ENCODE peak calls at places on chromosomes 6 and 20, in ten cellular contexts. One of them, this sample, is unnamed.

GRCh38 chr6:102327697-102328227 is 934.3 kb downstream of the GRIK2 start:
- DNase-seq in ureter: no peak
- DNase-seq in substantia nigra: no peak
- DNase-seq in NAMALWA: no peak
- DNase-seq in neural crest cell: no peak
- DNase-seq in GM12892: no peak
- DNase-seq in heart left ventricle: no peak
- DNase-seq in activated CD4-positive, CD25-positive, alpha-beta regulatory T cell treated with anti-CD3 and anti-CD28 coated beads, Interleukin-2, amount 50 U/mL, for 72 hours: no peak
- DNase-seq in HTR-8/SVneo: no peak
- DNase-seq in hypothalamus: no peak
- DNase-seq in this sample: no peak

GRCh38 chr6:52514514-52514913 is 62.3 kb downstream of the TRAM2 start:
- DNase-seq in HTR-8/SVneo: no peak
- DNase-seq in hypothalamus: no peak
- DNase-seq in neural crest cell: no peak
- DNase-seq in ureter: no peak
- DNase-seq in heart left ventricle: no peak
- DNase-seq in NAMALWA: no peak
- DNase-seq in substantia nigra: no peak
- DNase-seq in activated CD4-positive, CD25-positive, alpha-beta regulatory T cell treated with anti-CD3 and anti-CD28 coated beads, Interleukin-2, amount 50 U/mL, for 72 hours: no peak
- DNase-seq in GM12892: no peak
- DNase-seq in this sample: no peak

GRCh38 chr20:35699127-35699913 is at the start of the genes NFS1 and ROMO1:
- DNase-seq in activated CD4-positive, CD25-positive, alpha-beta regulatory T cell treated with anti-CD3 and anti-CD28 coated beads, Interleukin-2, amount 50 U/mL, for 72 hours: peak
- DNase-seq in neural crest cell: peak
- DNase-seq in substantia nigra: peak
- DNase-seq in heart left ventricle: peak
- DNase-seq in ureter: peak
- DNase-seq in hypothalamus: peak
- DNase-seq in HTR-8/SVneo: peak
- DNase-seq in NAMALWA: peak
- DNase-seq in GM12892: peak
- DNase-seq in this sample: peak

GRCh38 chr6:6006428-6007310 is at the start of gene NRN1:
- DNase-seq in NAMALWA: no peak
- DNase-seq in substantia nigra: no peak
- DNase-seq in HTR-8/SVneo: no peak
- DNase-seq in neural crest cell: no peak
- DNase-seq in activated CD4-positive, CD25-positive, alpha-beta regulatory T cell treated with anti-CD3 and anti-CD28 coated beads, Interleukin-2, amount 50 U/mL, for 72 hours: no peak
- DNase-seq in hypothalamus: no peak
- DNase-seq in heart left ventricle: no peak
- DNase-seq in ureter: no peak
- DNase-seq in GM12892: no peak
- DNase-seq in this sample: no peak

GRCh38 chr6:147903931-147904330 is 395.4 kb downstream of the SAMD5 start:
- DNase-seq in heart left ventricle: no peak
- DNase-seq in HTR-8/SVneo: no peak
- DNase-seq in ureter: no peak
- DNase-seq in substantia nigra: no peak
- DNase-seq in NAMALWA: no peak
- DNase-seq in neural crest cell: no peak
- DNase-seq in activated CD4-positive, CD25-positive, alpha-beta regulatory T cell treated with anti-CD3 and anti-CD28 coated beads, Interleukin-2, amount 50 U/mL, for 72 hours: no peak
- DNase-seq in hypothalamus: no peak
- DNase-seq in GM12892: no peak
- DNase-seq in this sample: no peak

GRCh38 chr6:14533446-14533845 is 415.9 kb downstream of the CD83 start:
- DNase-seq in heart left ventricle: no peak
- DNase-seq in ureter: no peak
- DNase-seq in neural crest cell: no peak
- DNase-seq in hypothalamus: no peak
- DNase-seq in GM12892: no peak
- DNase-seq in NAMALWA: no peak
- DNase-seq in HTR-8/SVneo: no peak
- DNase-seq in activated CD4-positive, CD25-positive, alpha-beta regulatory T cell treated with anti-CD3 and anti-CD28 coated beads, Interleukin-2, amount 50 U/mL, for 72 hours: no peak
- DNase-seq in substantia nigra: no peak
- DNase-seq in this sample: no peak

GRCh38 chr20:31679357-31680285 is 41.9 kb downstream of the COX4I2 start:
- DNase-seq in substantia nigra: no peak
- DNase-seq in NAMALWA: no peak
- DNase-seq in activated CD4-positive, CD25-positive, alpha-beta regulatory T cell treated with anti-CD3 and anti-CD28 coated beads, Interleukin-2, amount 50 U/mL, for 72 hours: no peak
- DNase-seq in GM12892: no peak
- DNase-seq in hypothalamus: no peak
- DNase-seq in heart left ventricle: no peak
- DNase-seq in HTR-8/SVneo: no peak
- DNase-seq in neural crest cell: no peak
- DNase-seq in ureter: no peak
- DNase-seq in this sample: no peak

GRCh38 chr20:14344746-14345145 is 7.3 kb upstream of the FLRT3 start:
- DNase-seq in heart left ventricle: no peak
- DNase-seq in hypothalamus: no peak
- DNase-seq in substantia nigra: no peak
- DNase-seq in NAMALWA: no peak
- DNase-seq in HTR-8/SVneo: no peak
- DNase-seq in neural crest cell: no peak
- DNase-seq in ureter: no peak
- DNase-seq in activated CD4-positive, CD25-positive, alpha-beta regulatory T cell treated with anti-CD3 and anti-CD28 coated beads, Interleukin-2, amount 50 U/mL, for 72 hours: no peak
- DNase-seq in GM12892: no peak
- DNase-seq in this sample: no peak

GRCh38 chr20:3082955-3083952 is 1.3 kb downstream of the AVP start:
- DNase-seq in hypothalamus: no peak
- DNase-seq in activated CD4-positive, CD25-positive, alpha-beta regulatory T cell treated with anti-CD3 and anti-CD28 coated beads, Interleukin-2, amount 50 U/mL, for 72 hours: no peak
- DNase-seq in HTR-8/SVneo: no peak
- DNase-seq in ureter: no peak
- DNase-seq in neural crest cell: no peak
- DNase-seq in GM12892: no peak
- DNase-seq in heart left ventricle: no peak
- DNase-seq in substantia nigra: no peak
- DNase-seq in NAMALWA: no peak
- DNase-seq in this sample: no peak

GRCh38 chr6:31497595-31498476 is at the start of gene MICB:
- DNase-seq in hypothalamus: peak
- DNase-seq in neural crest cell: no peak
- DNase-seq in heart left ventricle: peak
- DNase-seq in activated CD4-positive, CD25-positive, alpha-beta regulatory T cell treated with anti-CD3 and anti-CD28 coated beads, Interleukin-2, amount 50 U/mL, for 72 hours: peak
- DNase-seq in GM12892: peak
- DNase-seq in ureter: peak
- DNase-seq in HTR-8/SVneo: peak
- DNase-seq in substantia nigra: no peak
- DNase-seq in NAMALWA: peak
- DNase-seq in this sample: peak

GRCh38 chr6:121838842-121839241 is 403.4 kb downstream of the GJA1 start:
- DNase-seq in NAMALWA: no peak
- DNase-seq in neural crest cell: no peak
- DNase-seq in activated CD4-positive, CD25-positive, alpha-beta regulatory T cell treated with anti-CD3 and anti-CD28 coated beads, Interleukin-2, amount 50 U/mL, for 72 hours: no peak
- DNase-seq in hypothalamus: no peak
- DNase-seq in substantia nigra: no peak
- DNase-seq in ureter: no peak
- DNase-seq in heart left ventricle: peak
- DNase-seq in HTR-8/SVneo: no peak
- DNase-seq in GM12892: no peak
- DNase-seq in this sample: no peak

GRCh38 chr6:140857734-140858380 is 1274.9 kb upstream of the GJE1 start:
- DNase-seq in neural crest cell: no peak
- DNase-seq in NAMALWA: no peak
- DNase-seq in heart left ventricle: no peak
- DNase-seq in activated CD4-positive, CD25-positive, alpha-beta regulatory T cell treated with anti-CD3 and anti-CD28 coated beads, Interleukin-2, amount 50 U/mL, for 72 hours: no peak
- DNase-seq in HTR-8/SVneo: peak
- DNase-seq in ureter: no peak
- DNase-seq in hypothalamus: no peak
- DNase-seq in GM12892: no peak
- DNase-seq in substantia nigra: no peak
- DNase-seq in this sample: no peak